ENCODE peak calls at places on chromosome 16, in seven cellular contexts. V, B, Y, H, J, F and E are unnamed samples.

GRCh38 chr16:77689971-77690370 is 32.3 kb upstream of the NUDT7 start:
- DNase-seq in J (no peak), H (no peak), V (no peak), B (no peak), F (no peak), Y (no peak), E (no peak)

GRCh38 chr16:12113581-12114375 is 137.2 kb downstream of the SNX29 start:
- DNase-seq in Y (no peak), H (no peak), F (no peak), V (no peak), J (no peak), B (no peak), E (no peak)

GRCh38 chr16:67965668-67966548 is 2.5 kb downstream of the SLC12A4 start:
- DNase-seq in B (no peak), H (no peak), J (no peak), V (no peak), Y (no peak), F (no peak), E (no peak)

GRCh38 chr16:9846362-9847099 is 335.7 kb downstream of the GRIN2A start:
- DNase-seq in H (no peak), B (no peak), Y (no peak), V (no peak), F (no peak), J (no peak), E (no peak)

GRCh38 chr16:24681793-24682192 is 47.7 kb upstream of the TNRC6A start:
- DNase-seq in B (no peak), V (peak), J (no peak), H (no peak), Y (no peak), F (no peak), E (no peak)

GRCh38 chr16:52741386-52741785 is 194.4 kb upstream of the TOX3 start:
- DNase-seq in B (no peak), F (no peak), H (no peak), Y (no peak), J (no peak), V (no peak), E (no peak)

GRCh38 chr16:87702325-87702811 is 63.4 kb downstream of the KLHDC4 start:
- DNase-seq in H (no peak), Y (peak), V (peak), F (peak), J (no peak), B (no peak), E (no peak)

GRCh38 chr16:82585675-82586074 is 41.1 kb upstream of the CDH13 start:
- DNase-seq in B (no peak), V (peak), F (no peak), Y (no peak), J (no peak), H (no peak), E (no peak)

GRCh38 chr16:51150159-51150893 is 744 bp downstream of the SALL1 start:
- DNase-seq in Y (no peak), V (no peak), B (no peak), H (no peak), F (no peak), J (peak), E (no peak)

GRCh38 chr16:56591377-56592060 is 2.2 kb downstream of the MT3 start:
- DNase-seq in B (no peak), F (no peak), Y (peak), V (no peak), H (no peak), J (no peak), E (no peak)

GRCh38 chr16:49003022-49003421 is 278.6 kb downstream of the CBLN1 start:
- DNase-seq in F (no peak), J (no peak), Y (no peak), H (no peak), B (no peak), V (no peak), E (no peak)

GRCh38 chr16:23784811-23785447 is 30.1 kb downstream of the CHP2 start:
- DNase-seq in B (no peak), J (no peak), H (no peak), V (peak), F (no peak), Y (no peak), E (no peak)

GRCh38 chr16:56072096-56072495 is 119.2 kb upstream of the GNAO1 start:
- DNase-seq in Y (no peak), J (no peak), H (no peak), V (no peak), F (no peak), B (no peak), E (no peak)

GRCh38 chr16:75317101-75317522 is 65.7 kb upstream of the BCAR1 start:
- DNase-seq in Y (peak), V (no peak), F (no peak), J (peak), B (no peak), H (no peak), E (no peak)

GRCh38 chr16:50245417-50246298 is 20.7 kb upstream of the ADCY7 start:
- DNase-seq in Y (peak), J (no peak), B (no peak), H (no peak), F (peak), V (peak), E (peak)

GRCh38 chr16:47045023-47045422 is 71.5 kb upstream of the DNAJA2 start:
- DNase-seq in H (no peak), B (no peak), F (no peak), Y (peak), V (no peak), J (no peak), E (no peak)

GRCh38 chr16:19523184-19523558 is 571 bp upstream of the CCP110 start:
- DNase-seq in B (no peak), Y (no peak), F (no peak), V (no peak), J (peak), H (no peak), E (no peak)

GRCh38 chr16:57959121-57959520 is 11.8 kb downstream of the CNGB1 start:
- DNase-seq in Y (no peak), H (no peak), V (no peak), B (no peak), F (no peak), J (no peak), E (no peak)

GRCh38 chr16:58035356-58036170 is 10.0 kb downstream of the MMP15 start:
- DNase-seq in V (no peak), F (no peak), B (no peak), H (no peak), J (no peak), Y (no peak), E (peak)

GRCh38 chr16:89319628-89319882 is 102.1 kb downstream of the ZNF778 start:
- DNase-seq in V (no peak), H (no peak), J (no peak), B (no peak), Y (no peak), F (no peak), E (no peak)
- H3K4me3 ChIP-seq in V (no peak), H (no peak), J (no peak), B (no peak), Y (no peak), F (no peak), E (no peak)

DNA sequence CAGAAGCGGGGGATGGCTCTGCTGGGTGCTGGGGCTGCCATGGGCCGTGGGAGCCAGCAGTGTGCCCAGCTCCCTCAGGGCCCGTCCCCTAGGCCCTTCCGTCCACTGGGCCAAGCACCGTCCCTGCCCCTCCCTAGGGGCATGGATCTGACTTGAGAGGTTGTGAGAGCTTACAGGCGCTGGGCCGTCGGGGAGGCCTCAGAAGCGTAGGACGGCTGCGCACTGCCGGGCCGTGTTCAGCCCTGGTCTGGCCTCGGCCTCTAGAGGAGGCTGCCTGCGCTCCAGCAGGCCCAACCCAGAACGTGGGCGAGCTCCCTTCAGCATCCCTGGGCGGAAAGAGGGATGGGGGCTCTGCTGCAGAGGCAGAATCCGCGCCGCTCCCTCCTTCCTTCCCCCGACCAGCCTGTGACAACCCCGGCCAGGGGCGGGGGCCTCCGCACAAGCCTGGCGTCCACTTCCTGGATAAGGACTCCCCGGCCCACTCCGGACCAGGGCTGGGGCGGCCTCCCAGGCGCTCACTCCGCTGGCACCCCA is 685 bp upstream of the MPG start:
- DNase-seq in J (peak), F (peak), B (peak), Y (peak), H (no peak), V (peak), E (peak)
- TF ChIP-seq POLR2A in J (no peak), F (no peak), B (no peak), Y (no peak), H (no peak), V (no peak), E (no peak)

GRCh38 chr16:4898811-4899473 is 38.0 kb downstream of the PPL start:
- DNase-seq in B (no peak), V (no peak), J (no peak), Y (no peak), H (no peak), F (no peak), E (no peak)

GRCh38 chr16:4900750-4901149 is 36.2 kb downstream of the PPL start:
- DNase-seq in V (no peak), B (no peak), F (no peak), J (no peak), Y (no peak), H (no peak), E (no peak)

GRCh38 chr16:4899474-4899846 is 37.5 kb downstream of the PPL start:
- DNase-seq in V (no peak), H (no peak), Y (no peak), J (no peak), F (no peak), B (no peak), E (no peak)

GRCh38 chr16:4902038-4902437 is 34.9 kb downstream of the PPL start:
- DNase-seq in B (no peak), J (no peak), F (no peak), Y (no peak), V (no peak), H (no peak), E (no peak)

GRCh38 chr16:4900036-4900435 is 36.9 kb downstream of the PPL start:
- DNase-seq in V (no peak), B (no peak), F (no peak), J (no peak), Y (no peak), H (no peak), E (no peak)
- H3K27ac ChIP-seq in V (no peak), B (no peak), F (no peak), J (no peak), Y (no peak), H (no peak), E (no peak)

GRCh38 chr16:83924686-83925085 is 25.8 kb downstream of the MLYCD start:
- DNase-seq in B (no peak), V (no peak), F (no peak), J (no peak), H (no peak), Y (no peak), E (no peak)

GRCh38 chr16:83926726-83927397 is 26.2 kb upstream of the OSGIN1 start:
- DNase-seq in F (peak), J (peak), B (no peak), V (peak), H (peak), Y (peak), E (peak)

GRCh38 chr16:83928341-83929055 is 24.5 kb upstream of the OSGIN1 start:
- DNase-seq in B (no peak), H (no peak), F (no peak), V (peak), J (no peak), Y (no peak), E (no peak)

GRCh38 chr16:83925095-83925905 is 26.4 kb downstream of the MLYCD start:
- DNase-seq in Y (no peak), J (no peak), B (no peak), F (no peak), V (no peak), H (no peak), E (no peak)

DNA sequence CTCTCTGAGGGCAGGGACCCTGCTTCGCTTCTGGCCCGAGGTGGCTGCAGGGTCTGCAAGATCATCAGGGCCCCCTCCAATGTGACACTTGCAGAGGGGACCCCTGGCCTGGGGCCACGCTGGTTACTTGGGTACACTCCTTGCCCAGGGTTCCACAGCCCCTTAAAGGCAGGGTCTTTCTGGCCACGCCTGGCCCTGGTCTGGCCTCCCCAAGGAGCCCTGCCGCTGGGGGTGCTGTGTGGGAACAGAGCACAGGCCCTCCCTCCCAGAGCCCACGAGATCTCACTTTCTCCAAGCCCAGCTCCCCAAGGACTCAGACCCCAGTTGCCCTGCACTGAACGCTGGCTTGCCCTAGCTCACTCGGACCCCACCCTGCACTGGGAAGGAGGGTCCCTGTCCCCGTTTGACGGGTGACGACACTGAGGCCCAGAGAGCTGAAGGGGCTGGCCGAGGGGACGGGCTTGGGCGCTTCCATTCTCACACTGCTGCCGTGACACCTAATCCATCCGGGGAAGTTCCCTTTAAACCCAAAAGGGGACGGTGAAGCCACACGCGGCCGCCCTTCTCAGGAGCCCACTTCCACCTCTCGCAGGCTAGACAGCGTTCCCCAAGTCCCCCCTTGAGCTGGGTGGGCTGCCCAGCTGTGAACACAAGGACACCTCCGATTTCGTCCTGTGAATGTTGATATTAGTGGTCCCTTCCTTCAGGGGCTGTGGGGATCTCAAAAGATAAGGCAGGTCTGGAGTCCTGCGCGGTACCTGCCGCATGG is 26.9 kb upstream of the OSGIN1 start:
- DNase-seq in F (no peak), V (no peak), Y (no peak), B (no peak), H (no peak), J (no peak), E (no peak)
- H3K4me3 ChIP-seq in F (no peak), V (no peak), Y (no peak), B (no peak), H (no peak), J (no peak), E (no peak)

GRCh38 chr16:69726313-69727060 is at the start of gene NQO1:
- DNase-seq in H (peak), Y (peak), F (peak), V (peak), B (peak), J (peak), E (peak)
- TF ChIP-seq POLR2A in H (peak), Y (no peak), F (peak), V (peak), B (peak), J (peak), E (peak)